ENCODE peak calls at places on chromosome 7, in five cellular contexts. G, F, N, Z and X are unnamed samples.

GRCh38 chr7:127154958-127155357 is 97.8 kb downstream of the GRM8 start:
- DNase-seq in G (no peak), F (no peak), N (no peak), Z (no peak), X (no peak)

GRCh38 chr7:47992446-47992845 is 13.0 kb upstream of the HUS1 start:
- DNase-seq in G (no peak), F (no peak), N (no peak), Z (no peak), X (no peak)

GRCh38 chr7:127393370-127394058 is 1.0 kb upstream of the ZNF800 start:
- DNase-seq in G (peak), F (no peak), N (peak), Z (no peak), X (no peak)

GRCh38 chr7:2269468-2270460 is 27.7 kb downstream of the NUDT1 start:
- DNase-seq in G (no peak), F (no peak), N (no peak), Z (no peak), X (no peak)

GRCh38 chr7:20225384-20225783 is 8.2 kb upstream of the MACC1 start:
- DNase-seq in G (no peak), F (no peak), N (no peak), Z (no peak), X (no peak)

GRCh38 chr7:140238778-140239652 is 62.2 kb upstream of the KDM7A start:
- DNase-seq in G (no peak), F (no peak), N (peak), Z (no peak), X (no peak)

GRCh38 chr7:123643495-123644428 is 11.9 kb upstream of the LMOD2 start:
- DNase-seq in G (no peak), F (no peak), N (no peak), Z (no peak), X (no peak)

GRCh38 chr7:26612742-26613141 is 251.6 kb downstream of the SKAP2 start:
- DNase-seq in G (no peak), F (no peak), N (no peak), Z (no peak), X (no peak)

GRCh38 chr7:148153611-148154010 is 437.0 kb upstream of the C7orf33 start:
- DNase-seq in G (no peak), F (no peak), N (peak), Z (peak), X (no peak)

GRCh38 chr7:39948375-39948774 is 1.7 kb upstream of the CDK13 start:
- DNase-seq in G (peak), F (no peak), N (peak), Z (no peak), X (no peak)

GRCh38 chr7:111083423-111083822 is 7.5 kb upstream of the LRRN3 start:
- DNase-seq in G (peak), F (peak), N (no peak), Z (peak), X (peak)

GRCh38 chr7:33062023-33062781 is at the start of gene NT5C3A:
- DNase-seq in G (peak), F (peak), N (no peak), Z (peak), X (peak)

GRCh38 chr7:79709574-79710409 is 256.3 kb upstream of the MAGI2 start:
- DNase-seq in G (no peak), F (no peak), N (peak), Z (no peak), X (no peak)

GRCh38 chr7:7157887-7158271 is 24.5 kb upstream of the C1GALT1 start:
- DNase-seq in G (no peak), F (no peak), N (no peak), Z (no peak), X (no peak)

GRCh38 chr7:64504581-64505120 is 58.2 kb downstream of the ZNF680 start:
- DNase-seq in G (no peak), F (no peak), N (no peak), Z (no peak), X (no peak)

GRCh38 chr7:138785587-138786437 is 12.0 kb upstream of the TMEM213 start:
- DNase-seq in G (no peak), F (no peak), N (no peak), Z (no peak), X (no peak)

GRCh38 chr7:54397836-54398612 is 144.2 kb upstream of the VSTM2A start:
- DNase-seq in G (peak), F (no peak), N (no peak), Z (no peak), X (no peak)

GRCh38 chr7:122143376-122143750 is 686 bp downstream of the AASS start:
- DNase-seq in G (peak), F (peak), N (no peak), Z (peak), X (no peak)

GRCh38 chr7:138278601-138279000 is 181.5 kb upstream of the TRIM24 start:
- DNase-seq in G (no peak), F (no peak), N (no peak), Z (no peak), X (no peak)

GRCh38 chr7:73839290-73839689 is 3.0 kb downstream of the METTL27 start:
- DNase-seq in G (no peak), F (no peak), N (no peak), Z (no peak), X (no peak)

GRCh38 chr7:65325793-65326432 is 47.7 kb upstream of the ZNF92 start:
- DNase-seq in G (no peak), F (no peak), N (no peak), Z (no peak), X (no peak)

GRCh38 chr7:140509789-140510188 is 30.5 kb upstream of the MKRN1 start:
- DNase-seq in G (no peak), F (no peak), N (peak), Z (no peak), X (no peak)

GRCh38 chr7:80770675-80771081 is 132.2 kb downstream of the CD36 start:
- DNase-seq in G (no peak), F (no peak), N (no peak), Z (no peak), X (no peak)

GRCh38 chr7:120856621-120857352 is 1.2 kb downstream of the TSPAN12 start:
- DNase-seq in G (peak), F (peak), N (peak), Z (peak), X (no peak)

GRCh38 chr7:16098585-16099179 is 322.7 kb downstream of the CRPPA start:
- DNase-seq in G (no peak), F (no peak), N (no peak), Z (no peak), X (no peak)

GRCh38 chr7:152761116-152761748 is 1.7 kb downstream of the ACTR3B start:
- DNase-seq in G (no peak), F (no peak), N (no peak), Z (no peak), X (no peak)

GRCh38 chr7:142300689-142301088 is 42.8 kb upstream of the PRSS58 start:
- DNase-seq in G (peak), F (peak), N (no peak), Z (no peak), X (no peak)

GRCh38 chr7:83832009-83832408 is 183.1 kb upstream of the SEMA3E start:
- DNase-seq in G (no peak), F (no peak), N (no peak), Z (no peak), X (no peak)

GRCh38 chr7:111312966-111313365 is 222.0 kb downstream of the LRRN3 start:
- DNase-seq in G (no peak), F (no peak), N (no peak), Z (no peak), X (no peak)

GRCh38 chr7:22114440-22114981 is 168.8 kb upstream of the CDCA7L start:
- DNase-seq in G (no peak), F (no peak), N (no peak), Z (peak), X (no peak)

GRCh38 chr7:5629941-5630340 is 151.5 kb downstream of the RNF216 start:
- DNase-seq in G (peak), F (peak), N (no peak), Z (peak), X (peak)

GRCh38 chr7:133674079-133674478 is 421.2 kb downstream of the EXOC4 start:
- DNase-seq in G (no peak), F (no peak), N (no peak), Z (no peak), X (no peak)

GRCh38 chr7:51366930-51367613 is 50.5 kb upstream of the COBL start:
- DNase-seq in G (peak), F (no peak), N (no peak), Z (peak), X (no peak)

GRCh38 chr7:137953692-137954470 is 48.0 kb downstream of the CREB3L2 start:
- DNase-seq in G (no peak), F (no peak), N (peak), Z (no peak), X (no peak)

GRCh38 chr7:28002638-28003037 is 178.0 kb downstream of the JAZF1 start:
- DNase-seq in G (no peak), F (no peak), N (no peak), Z (no peak), X (no peak)

GRCh38 chr7:28738384-28738783 is 219.7 kb downstream of the TRIL start:
- DNase-seq in G (no peak), F (no peak), N (no peak), Z (no peak), X (no peak)